ENCODE peak calls at places on chromosomes 2 and 18, in five cellular contexts. N is mesendoderm; S is naive thymus-derived CD8-positive, alpha-beta T cell; P is hippocampal formation; T is foreskin fibroblast. L is an unnamed sample.
A peak's percentile ranks its signal among the peaks of the same experiment; 100 is the strongest.

GRCh38 chr18:22604390-22604985 is 186.8 kb upstream of the CTAGE1 start:
- DNase-seq in P (no peak), S (no peak), N (no peak), T (no peak), L (no peak)

GRCh38 chr18:3411854-3412268 is 38.1 kb upstream of the TGIF1 start:
- DNase-seq in T (peak; percentile 23), N (peak; percentile 26), S (no peak), P (no peak), L (no peak)

GRCh38 chr2:3198119-3198518 is 179.5 kb downstream of the EIPR1 start:
- DNase-seq in P (no peak), T (no peak), N (peak; percentile 82), S (no peak), L (no peak)

GRCh38 chr2:239822146-239822945 is 202.8 kb downstream of the NDUFA10 start:
- DNase-seq in N (no peak), S (no peak), P (no peak), T (no peak), L (no peak)

GRCh38 chr18:34649072-34649471 is 61.0 kb upstream of the DTNA start:
- DNase-seq in S (no peak), T (peak; percentile 28), P (no peak), N (no peak), L (no peak)

GRCh38 chr2:149463328-149464002 is 124.1 kb downstream of the MMADHC start:
- DNase-seq in S (no peak), T (peak; percentile 24), N (no peak), P (no peak), L (no peak)

GRCh38 chr2:172100080-172101007 is 2.4 kb downstream of the DLX2 start:
- DNase-seq in N (peak; percentile 65), P (no peak), T (peak; percentile 27), S (peak; percentile 25), L (peak; percentile 82)

GRCh38 chr2:182784777-182785176 is 68.7 kb downstream of the DNAJC10 start:
- DNase-seq in S (no peak), T (peak; percentile 58), P (no peak), N (peak; percentile 74), L (no peak)

GRCh38 chr2:42252464-42252863 is 83.3 kb downstream of the EML4 start:
- DNase-seq in N (no peak), T (no peak), S (no peak), P (no peak), L (no peak)

L was measured in lower leg skin.